ENCODE peak calls at places on chromosomes 13 and 19, in four cellular contexts. X is H1, H is HepG2, S is K562. Y is an unnamed sample.

GRCh38 chr13:34589581-34589980 is 352.5 kb upstream of the NBEA start:
- DNase-seq in X (no peak), H (no peak), S (no peak), Y (no peak)

GRCh38 chr13:83546476-83546875 is 335.8 kb downstream of the SLITRK1 start:
- DNase-seq in X (no peak), H (no peak), S (no peak), Y (no peak)

GRCh38 chr19:3131168-3131567 is 4.7 kb upstream of the GNA15 start:
- DNase-seq in X (no peak), H (no peak), S (no peak), Y (no peak)

GRCh38 chr19:17125052-17125727 is 49.6 kb downstream of the MYO9B start:
- DNase-seq in X (no peak), H (no peak), S (no peak), Y (peak)

GRCh38 chr19:5801796-5802616 is 2.9 kb upstream of the NRTN start:
- DNase-seq in X (no peak), H (no peak), S (peak), Y (no peak)

GRCh38 chr19:31749231-31749630 is 400.0 kb upstream of the TSHZ3 start:
- DNase-seq in X (no peak), H (no peak), S (no peak), Y (no peak)

GRCh38 chr19:15782211-15782610 is 5.2 kb upstream of the OR10H5 start:
- DNase-seq in X (no peak), H (no peak), S (peak), Y (no peak)

GRCh38 chr19:15304140-15304705 is 28.1 kb downstream of the BRD4 start:
- DNase-seq in X (no peak), H (peak), S (no peak), Y (no peak)

GRCh38 chr19:1725100-1726064 is 27.9 kb upstream of the ONECUT3 start:
- DNase-seq in X (no peak), H (peak), S (peak), Y (no peak)

GRCh38 chr13:39835253-39835652 is 179.8 kb downstream of the COG6 start:
- DNase-seq in X (no peak), H (no peak), S (no peak), Y (no peak)

GRCh38 chr19:29890392-29890791 is 51.6 kb upstream of the URI1 start:
- DNase-seq in X (no peak), H (no peak), S (no peak), Y (no peak)

GRCh38 chr13:39385621-39386231 is 217.3 kb downstream of the LHFPL6 start:
- DNase-seq in X (peak), H (no peak), S (no peak), Y (no peak)

GRCh38 chr19:56687036-56687435 is 15.5 kb upstream of the ZNF835 start:
- DNase-seq in X (no peak), H (no peak), S (no peak), Y (no peak)

GRCh38 chr13:108427355-108427754 is 157.8 kb downstream of the TNFSF13B start:
- DNase-seq in X (no peak), H (no peak), S (no peak), Y (no peak)

GRCh38 chr13:23617551-23618014 is 47.4 kb downstream of the TNFRSF19 start:
- DNase-seq in X (no peak), H (no peak), S (no peak), Y (no peak)

GRCh38 chr13:45036206-45036605 is 46.9 kb downstream of the GPALPP1 start:
- DNase-seq in X (no peak), H (no peak), S (no peak), Y (no peak)

GRCh38 chr13:114019367-114019766 is 45.5 kb upstream of the C13orf46 start:
- DNase-seq in X (no peak), H (no peak), S (peak), Y (no peak)

GRCh38 chr19:13868663-13869062 is 8.3 kb upstream of the NANOS3 start:
- DNase-seq in X (no peak), H (no peak), S (no peak), Y (no peak)

DNA sequence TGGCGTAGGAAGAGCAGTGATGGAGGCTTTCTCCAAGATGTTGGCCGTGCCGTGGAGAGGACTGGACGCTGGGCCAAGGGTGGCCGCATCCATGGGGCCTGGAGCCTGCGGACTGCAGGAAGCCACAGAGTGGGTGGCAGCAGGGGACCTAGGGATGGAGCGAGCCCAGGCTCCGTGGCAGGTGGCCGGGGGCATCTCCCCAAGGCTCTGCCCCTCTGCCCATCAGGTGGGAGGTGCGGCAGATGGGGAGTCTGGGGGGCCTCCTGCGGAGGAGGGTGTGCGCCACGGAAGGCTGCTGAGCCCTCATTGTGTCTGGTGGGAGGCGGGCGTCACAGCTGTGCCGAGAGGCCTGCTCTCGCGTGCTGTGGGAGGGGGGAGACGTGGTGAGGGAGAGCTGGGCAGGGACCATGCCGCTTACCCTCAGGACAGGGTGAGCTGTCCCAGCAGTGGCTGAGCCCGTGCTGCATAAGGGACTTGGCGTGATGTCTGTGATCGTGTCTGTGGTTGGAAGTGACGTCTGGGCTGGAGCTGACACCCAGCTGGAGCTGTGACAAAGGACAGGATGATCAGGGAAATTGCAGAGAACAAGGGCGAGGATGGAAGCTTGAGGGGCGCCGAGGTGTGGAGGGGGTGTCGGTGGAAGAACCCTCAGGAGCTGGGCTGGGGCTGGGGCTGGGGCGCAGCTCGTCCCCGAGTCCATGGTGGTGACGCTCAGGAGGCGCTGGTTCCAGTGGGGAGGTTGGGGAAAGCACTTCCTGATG is 13.4 kb downstream of the MCF2L start:
- DNase-seq in X (no peak), H (no peak), S (no peak), Y (no peak)
- H3K27ac ChIP-seq in X (no peak), H (no peak), S (no peak), Y (no peak)

GRCh38 chr19:12779162-12779993 is 4.0 kb upstream of the HOOK2 start:
- DNase-seq in X (no peak), H (peak), S (no peak), Y (no peak)

GRCh38 chr19:12778905-12779161 is 3.5 kb upstream of the HOOK2 start:
- DNase-seq in X (no peak), H (no peak), S (no peak), Y (no peak)

GRCh38 chr19:12774588-12775555 is at the start of gene HOOK2:
- DNase-seq in X (no peak), H (no peak), S (peak), Y (no peak)

GRCh38 chr19:12778020-12778904 is 2.9 kb upstream of the HOOK2 start:
- DNase-seq in X (no peak), H (no peak), S (peak), Y (no peak)

GRCh38 chr19:12777217-12778019 is 2.1 kb upstream of the HOOK2 start:
- DNase-seq in X (no peak), H (peak), S (peak), Y (no peak)
- TF ChIP-seq CBX5 in X (no peak), H (no peak), S (no peak), Y (no peak)

GRCh38 chr13:106484755-106485193 is 50.7 kb downstream of the EFNB2 start:
- DNase-seq in X (no peak), H (no peak), S (no peak), Y (no peak)
- H3K27ac ChIP-seq in X (no peak), H (no peak), S (no peak), Y (no peak)

GRCh38 chr13:102948006-102948405 is 102.2 kb downstream of the ERCC5 start:
- DNase-seq in X (no peak), H (no peak), S (no peak), Y (no peak)

GRCh38 chr13:102951808-102952207 is 106.0 kb downstream of the ERCC5 start:
- DNase-seq in X (no peak), H (no peak), S (no peak), Y (no peak)
- TF ChIP-seq CBX5 in X (no peak), H (no peak), S (no peak), Y (no peak)

DNA sequence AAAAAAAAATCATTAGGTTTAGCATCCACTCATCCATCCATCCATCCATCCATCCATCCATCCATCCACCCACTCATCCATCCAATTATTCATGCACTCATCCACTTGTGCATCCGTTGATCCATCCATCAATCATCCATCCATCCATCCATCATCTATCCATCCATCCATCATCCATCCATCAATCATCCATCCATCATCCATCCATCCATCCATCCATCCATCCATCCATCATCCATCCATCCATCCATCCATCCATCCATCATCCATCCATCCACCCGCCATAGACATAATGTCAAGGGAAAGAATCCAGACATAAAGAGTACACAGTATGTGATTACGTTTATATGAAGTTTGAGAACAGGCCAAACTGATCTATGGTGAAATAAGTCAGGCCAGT is 9.0 kb upstream of the SELENOW start:
- DNase-seq in X (no peak), H (no peak), S (no peak), Y (no peak)
- H3K27ac ChIP-seq in X (no peak), H (no peak), S (no peak), Y (no peak)

GRCh38 chr19:28633223-28634030 is 579.5 kb downstream of the UQCRFS1 start:
- DNase-seq in X (peak), H (no peak), S (peak), Y (no peak)
- TF ChIP-seq CBX5 in X (no peak), H (no peak), S (no peak), Y (no peak)

GRCh38 chr19:49340865-49341718 is 5.9 kb downstream of the CD37 start:
- DNase-seq in X (no peak), H (no peak), S (no peak), Y (no peak)
- H3K27ac ChIP-seq in X (no peak), H (no peak), S (peak), Y (no peak)

DNA sequence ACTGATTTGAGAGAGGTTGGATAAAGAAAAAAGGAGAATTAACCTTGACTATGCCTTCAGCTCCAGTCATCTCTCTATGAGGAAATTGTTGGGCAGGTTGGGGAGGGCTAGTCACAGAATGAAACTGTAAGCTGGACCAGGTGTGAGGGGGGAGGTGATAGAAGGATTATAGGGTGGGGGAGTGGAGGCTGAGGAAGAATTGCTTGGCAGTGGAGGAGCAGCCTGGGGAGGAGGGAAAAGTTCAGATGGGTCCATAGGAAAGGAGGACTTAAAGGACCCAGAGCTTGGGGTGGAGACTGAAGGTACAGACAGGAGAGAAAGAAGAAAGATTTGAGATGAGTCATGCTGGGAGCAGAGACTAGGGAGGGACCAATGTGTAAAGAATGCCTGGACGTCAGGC is 8.2 kb upstream of the ZNF431 start:
- DNase-seq in X (no peak), H (no peak), S (no peak), Y (no peak)
- TF ChIP-seq CBX5 in X (no peak), H (no peak), S (no peak), Y (no peak)

Y was measured in GM12878.